ENCODE peak calls at places on chromosomes 13 and 19, in six cellular contexts. M, A, G, V, O and P are unnamed samples.

GRCh38 chr13:35930665-35931631 is 200.2 kb downstream of the DCLK1 start:
- DNase-seq in G (peak; percentile 31), O (no peak), M (no peak), A (no peak), V (no peak), P (no peak)

GRCh38 chr13:106529415-106530208 is 5.8 kb downstream of the EFNB2 start:
- DNase-seq in O (no peak), V (no peak), A (no peak), M (no peak), G (no peak), P (no peak)

GRCh38 chr19:14114854-14115253 is 2.7 kb downstream of the PRKACA start:
- DNase-seq in V (peak; percentile 62), G (no peak), A (no peak), O (peak; percentile 72), M (peak; percentile 67), P (peak; percentile 46)

GRCh38 chr13:76016799-76017198 is 380.7 kb downstream of the LMO7 start:
- DNase-seq in O (no peak), M (no peak), G (no peak), A (no peak), V (no peak), P (no peak)

GRCh38 chr13:73325351-73326214 is 266.8 kb downstream of the KLF5 start:
- DNase-seq in V (no peak), O (no peak), M (no peak), A (no peak), G (no peak), P (no peak)

GRCh38 chr13:67238277-67238859 is 8.2 kb upstream of the PCDH9 start:
- DNase-seq in M (no peak), G (no peak), A (no peak), O (no peak), V (no peak), P (no peak)

GRCh38 chr13:32638739-32639138 is 52.5 kb downstream of the PDS5B start:
- DNase-seq in O (no peak), A (no peak), G (no peak), M (no peak), V (no peak), P (no peak)

GRCh38 chr13:109479991-109480696 is 306.2 kb downstream of the IRS2 start:
- DNase-seq in A (no peak), G (no peak), O (no peak), V (no peak), M (no peak), P (no peak)

GRCh38 chr13:96824110-96824509 is 170.2 kb downstream of the OXGR1 start:
- DNase-seq in M (no peak), O (no peak), V (no peak), G (no peak), A (no peak), P (no peak)

GRCh38 chr13:101942038-101942437 is 459.8 kb downstream of the FGF14 start:
- DNase-seq in G (peak; percentile 49), O (peak; percentile 25), M (no peak), A (no peak), V (no peak), P (no peak)

GRCh38 chr13:98144501-98145350 is 1.8 kb downstream of the FARP1 start:
- DNase-seq in V (peak; percentile 20), A (no peak), G (no peak), O (no peak), M (peak; percentile 32), P (no peak)

GRCh38 chr19:6233051-6233826 is 46.5 kb downstream of the MLLT1 start:
- DNase-seq in G (no peak), O (peak; percentile 83), A (no peak), V (peak; percentile 58), M (peak; percentile 82), P (peak; percentile 50)

GRCh38 chr19:46426506-46427162 is 2.1 kb downstream of the PNMA8C start:
- DNase-seq in V (peak; percentile 84), M (peak; percentile 70), G (peak; percentile 57), O (peak; percentile 79), A (no peak), P (no peak)

GRCh38 chr19:16613841-16614240 is 14.2 kb downstream of the MED26 start:
- DNase-seq in V (no peak), O (no peak), A (no peak), G (no peak), M (no peak), P (no peak)

GRCh38 chr13:53844747-53845146 is 816.1 kb downstream of the OLFM4 start:
- DNase-seq in A (no peak), O (no peak), M (no peak), G (no peak), V (no peak), P (no peak)

GRCh38 chr13:97429681-97430081 is 4.3 kb upstream of the RAP2A start:
- DNase-seq in V (no peak), A (no peak), M (no peak), O (no peak), G (no peak), P (no peak)

GRCh38 chr13:99926014-99926731 is 45.4 kb downstream of the ZIC5 start:
- DNase-seq in A (no peak), M (peak; percentile 26), G (no peak), O (no peak), V (peak; percentile 35), P (peak; percentile 54)

GRCh38 chr13:111115841-111116500 is 861 bp downstream of the ARHGEF7 start:
- DNase-seq in M (no peak), A (no peak), O (peak; percentile 66), V (peak; percentile 26), G (peak; percentile 73), P (no peak)

GRCh38 chr13:48297131-48297786 is 6.3 kb upstream of the RB1 start:
- DNase-seq in M (no peak), A (no peak), O (no peak), V (no peak), G (no peak), P (no peak)

GRCh38 chr19:44530777-44531176 is 1.3 kb upstream of the CEACAM20 start:
- DNase-seq in G (no peak), M (no peak), V (no peak), O (no peak), A (no peak), P (no peak)

GRCh38 chr13:82062772-82063171 is 1721.8 kb upstream of the SPRY2 start:
- DNase-seq in G (no peak), A (no peak), V (no peak), M (no peak), O (no peak), P (no peak)

GRCh38 chr19:48501961-48502719 is 9.5 kb downstream of the LMTK3 start:
- DNase-seq in M (peak; percentile 97), O (no peak), A (peak; percentile 100), V (peak; percentile 92), G (no peak), P (peak; percentile 79)
- TF ChIP-seq POLR2A in M (no peak), O (no peak), A (no peak), V (peak; percentile 40), G (no peak), P (no peak)

GRCh38 chr19:12140545-12141404 is 625 bp upstream of the ZNF20 start:
- DNase-seq in M (peak; percentile 93), O (peak; percentile 90), V (peak; percentile 93), A (peak; percentile 70), G (peak; percentile 88), P (peak; percentile 91)

GRCh38 chr19:12137541-12137940 is 2.6 kb downstream of the ZNF20 start:
- DNase-seq in G (no peak), O (no peak), V (no peak), M (no peak), A (no peak), P (no peak)

GRCh38 chr19:12139885-12140544 is at the start of gene ZNF20:
- DNase-seq in M (peak; percentile 98), A (peak; percentile 92), V (peak; percentile 98), G (peak; percentile 97), O (peak; percentile 96), P (peak; percentile 98)

GRCh38 chr19:12141405-12141736 is 1.2 kb upstream of the ZNF20 start:
- DNase-seq in M (no peak), V (no peak), A (no peak), O (no peak), G (no peak), P (no peak)

GRCh38 chr19:12139309-12139708 is 841 bp downstream of the ZNF20 start:
- DNase-seq in G (no peak), O (no peak), A (no peak), M (no peak), V (no peak), P (no peak)
- H3K27ac ChIP-seq in G (peak overlapping the region; percentile 91), O (no peak overlapping the region), A (peak overlapping the region; percentile 95), M (peak overlapping the region; percentile 91), V (peak overlapping the region; percentile 66), P (no peak overlapping the region)

DNA sequence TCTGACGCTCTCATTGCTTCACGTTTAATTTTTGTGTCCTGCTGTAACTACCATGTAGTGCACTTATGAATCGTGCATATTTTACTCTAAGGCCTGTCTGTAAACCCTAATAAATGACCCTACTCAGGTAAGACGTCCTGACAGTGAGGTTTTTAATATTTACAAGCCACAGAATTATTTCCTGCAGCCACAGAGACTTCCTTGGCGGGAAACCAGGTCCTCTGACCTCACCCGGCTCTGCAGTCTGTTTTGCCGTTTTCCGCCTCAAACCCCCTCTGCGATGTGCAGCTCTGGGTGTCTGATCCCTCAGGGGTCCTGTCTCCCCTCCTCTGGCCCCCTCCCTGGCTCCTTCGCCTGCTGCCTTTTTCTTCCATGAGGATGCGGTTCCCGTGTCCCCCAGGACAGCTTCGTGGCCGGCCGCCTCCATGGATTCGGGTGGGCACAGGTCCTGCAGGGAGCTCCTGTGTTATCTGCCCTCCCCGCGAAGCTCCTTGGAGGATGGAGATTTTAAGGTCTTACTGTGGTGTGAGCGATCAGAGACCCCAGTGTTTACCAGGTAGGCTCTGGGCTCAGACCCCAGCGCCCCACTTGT is 66.3 kb downstream of the MCF2L start:
- DNase-seq in V (no peak), A (no peak), O (no peak), G (no peak), M (no peak), P (no peak)
- TF ChIP-seq CTCF in V (no peak), A (no peak), O (no peak), G (no peak), M (no peak), P (no peak)

GRCh38 chr19:55642153-55643002 is 1.1 kb upstream of the ZNF581 start:
- DNase-seq in G (no peak), O (no peak), V (no peak), A (no peak), M (no peak), P (peak; percentile 45)
- TF ChIP-seq POLR2A in G (no peak), O (no peak), V (no peak), A (peak; percentile 39), M (no peak), P (no peak)

DNA sequence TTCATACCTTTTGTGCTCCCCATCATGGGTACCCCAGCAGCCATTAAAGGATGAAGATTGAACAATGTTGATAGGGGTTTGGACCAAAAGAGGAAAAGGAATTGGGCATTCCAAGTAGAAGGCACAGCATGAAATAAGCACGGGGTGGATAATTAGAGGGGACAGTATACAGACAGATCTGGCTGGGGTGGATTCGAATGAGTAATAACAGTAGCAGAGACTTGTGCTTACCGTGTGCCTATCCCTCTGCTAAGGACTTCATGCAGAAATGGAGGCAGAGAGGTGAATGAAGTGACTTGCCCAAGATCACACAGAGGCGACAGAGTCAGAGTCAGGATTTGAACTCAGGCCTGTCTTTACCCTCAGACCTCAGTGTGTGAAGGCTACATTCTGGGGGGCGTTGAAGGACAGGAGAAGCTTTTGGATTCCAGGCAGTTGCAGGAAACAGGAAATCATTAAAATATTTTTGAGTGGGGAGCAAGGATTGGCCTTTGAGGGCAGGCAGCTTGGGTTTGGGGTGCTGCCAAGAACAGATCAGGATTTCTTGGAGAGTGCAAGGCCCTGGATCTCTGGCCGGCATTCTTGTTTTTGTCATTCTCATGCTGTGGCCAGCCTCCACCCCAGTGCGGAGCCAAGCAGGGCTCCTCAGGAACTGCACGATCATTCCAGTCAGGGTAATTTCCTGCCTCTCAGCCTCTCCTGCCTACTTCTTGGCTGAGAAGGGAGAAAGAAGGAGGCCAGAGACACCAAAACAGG is 18.7 kb downstream of the PAF1 start:
- DNase-seq in A (no peak), G (peak; percentile 87), V (peak; percentile 54), M (peak; percentile 66), O (peak; percentile 82), P (peak; percentile 72)
- H3K27ac ChIP-seq in A (no peak overlapping the region), G (peak overlapping the region; percentile 97), V (peak overlapping the region; percentile 62), M (peak overlapping the region; percentile 88), O (peak overlapping the region; percentile 97), P (peak overlapping the region; percentile 85)